ENCODE peak calls at places on chromosome 5, in seven cellular contexts. D is psoas muscle, T is mammary epithelial cell, Z is GM03348, G is NCI-H2081, F is MM.1S, U is A172. L is an unnamed sample.

GRCh38 chr5:137304227-137304874 is 194.8 kb downstream of the SPOCK1 start:
- DNase-seq in Z (no peak), T (no peak), D (no peak), F (no peak), G (peak), U (no peak), L (no peak)

GRCh38 chr5:10556331-10556807 is 7.5 kb upstream of the ANKRD33B start:
- DNase-seq in U (peak), F (no peak), T (peak), Z (peak), D (no peak), G (no peak), L (no peak)

GRCh38 chr5:131200560-131200959 is 29.8 kb downstream of the LYRM7 start:
- DNase-seq in G (no peak), T (no peak), Z (no peak), F (no peak), D (no peak), U (no peak), L (no peak)

GRCh38 chr5:61468483-61468865 is 136.4 kb downstream of the ZSWIM6 start:
- DNase-seq in G (no peak), F (no peak), U (no peak), Z (no peak), T (no peak), D (no peak), L (no peak)

GRCh38 chr5:149135536-149136201 is 5.6 kb upstream of the ABLIM3 start:
- DNase-seq in Z (peak), D (no peak), U (peak), T (peak), F (no peak), G (no peak), L (no peak)

GRCh38 chr5:127647361-127647958 is 1.4 kb upstream of the CTXN3 start:
- DNase-seq in U (no peak), G (no peak), T (peak), Z (no peak), F (no peak), D (no peak), L (no peak)

GRCh38 chr5:16456103-16456832 is 9.3 kb downstream of the ZNF622 start:
- DNase-seq in T (peak), U (peak), G (peak), F (peak), D (peak), Z (peak), L (no peak)

GRCh38 chr5:173747876-173748275 is 131.4 kb upstream of the BOD1 start:
- DNase-seq in D (no peak), Z (no peak), G (no peak), F (no peak), U (no peak), T (no peak), L (no peak)

GRCh38 chr5:54959673-54960418 is 25.5 kb downstream of the ESM1 start:
- DNase-seq in D (no peak), T (no peak), F (no peak), U (no peak), Z (no peak), G (no peak), L (no peak)

L was measured in GM12878.